ENCODE peak calls at places on chromosomes 12 and 14, in nine cellular contexts. E, T, O, D, H, K, Y, Z and J are unnamed samples.

GRCh38 chr12:5220835-5221234 is 177.2 kb downstream of the KCNA5 start:
- DNase-seq in K (no peak), E (no peak), O (peak; percentile 55), H (no peak), T (no peak), D (no peak), Y (no peak), Z (no peak), J (no peak)

GRCh38 chr12:72010365-72010764 is 71.7 kb downstream of the TPH2 start:
- DNase-seq in Z (no peak), H (no peak), K (no peak), T (no peak), E (no peak), O (no peak), Y (no peak), D (no peak), J (no peak)

GRCh38 chr12:115149685-115150378 is 465.9 kb upstream of the TBX3 start:
- DNase-seq in Z (no peak), K (peak; percentile 77), Y (no peak), D (no peak), T (no peak), O (peak; percentile 58), E (no peak), H (no peak), J (no peak)

GRCh38 chr12:62588916-62589315 is 122.3 kb downstream of the MON2 start:
- DNase-seq in O (no peak), Y (no peak), E (no peak), H (no peak), T (no peak), Z (no peak), D (no peak), K (no peak), J (no peak)

GRCh38 chr12:16187684-16188083 is 89.8 kb downstream of the SLC15A5 start:
- DNase-seq in O (no peak), K (no peak), D (no peak), Z (no peak), Y (no peak), E (no peak), T (no peak), H (no peak), J (no peak)

GRCh38 chr12:65306603-65307501 is 28.4 kb downstream of the MSRB3 start:
- DNase-seq in K (no peak), E (peak; percentile 15), Z (peak; percentile 27), O (peak; percentile 76), T (no peak), Y (peak; percentile 33), H (peak; percentile 23), D (no peak), J (peak; percentile 47)

GRCh38 chr12:3238196-3238595 is 161.0 kb downstream of the TSPAN9 start:
- DNase-seq in T (no peak), E (no peak), Z (no peak), D (no peak), O (no peak), H (no peak), Y (no peak), K (no peak), J (no peak)

GRCh38 chr12:51911788-51912711 is 4.7 kb downstream of the ACVRL1 start:
- DNase-seq in Z (no peak), Y (peak; percentile 69), K (no peak), E (peak; percentile 57), H (no peak), T (no peak), O (no peak), D (peak; percentile 88), J (no peak)

GRCh38 chr14:51431033-51431709 is 191.1 kb downstream of the TMX1 start:
- DNase-seq in K (no peak), D (no peak), Y (no peak), O (no peak), E (no peak), T (no peak), H (no peak), Z (peak; percentile 39), J (no peak)

DNA sequence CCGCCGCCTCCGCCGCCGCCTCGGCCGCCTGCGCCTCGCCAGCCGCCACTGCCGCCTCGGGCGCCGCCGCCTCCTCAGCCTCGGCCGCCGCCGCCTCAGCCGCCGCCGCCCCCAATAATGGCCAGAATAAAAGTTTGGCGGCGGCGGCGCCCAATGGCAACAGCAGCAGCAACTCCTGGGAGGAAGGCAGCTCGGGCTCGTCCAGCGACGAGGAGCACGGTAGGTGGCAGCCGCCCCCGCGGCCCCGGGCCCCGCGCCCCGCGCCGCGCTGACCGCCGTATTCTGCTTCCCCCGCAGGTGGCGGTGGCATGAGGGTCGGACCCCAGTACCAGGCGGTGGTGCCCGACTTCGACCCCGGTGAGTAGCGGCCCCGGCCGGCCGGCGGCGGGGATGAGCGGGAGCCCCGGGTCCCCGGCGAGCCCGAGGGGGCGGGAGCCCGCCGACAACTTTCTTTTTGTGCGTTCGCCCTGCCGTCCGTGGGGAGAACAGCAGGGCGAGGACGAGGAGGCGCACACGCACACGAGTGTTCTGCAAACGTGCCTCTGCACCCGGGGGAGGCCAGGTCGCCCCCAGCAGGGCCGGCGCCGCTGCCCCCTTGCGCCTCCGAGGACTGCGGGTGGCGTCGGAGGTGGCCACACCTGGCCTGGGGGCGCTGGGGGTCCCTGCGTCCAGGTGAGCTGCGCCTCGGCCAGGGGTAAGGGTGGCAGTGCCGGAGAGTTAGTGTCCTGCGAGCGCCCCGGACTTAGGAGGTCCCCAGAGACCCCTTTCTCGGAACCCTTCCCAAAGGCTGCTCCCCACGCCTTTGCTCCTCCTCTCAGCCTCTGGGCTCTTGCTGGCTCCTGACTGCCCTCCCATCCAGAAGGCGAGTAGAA is 756 bp downstream of the RCOR1 start:
- DNase-seq in E (peak; percentile 60), O (peak; percentile 35), T (peak; percentile 68), H (peak; percentile 38), K (no peak), Z (peak; percentile 60), D (peak; percentile 89), Y (peak; percentile 48), J (peak; percentile 67)
- TF ChIP-seq CTCF in E (peak; percentile 50), O (peak; percentile 30), T (peak; percentile 16), H (peak; percentile 59), K (no peak), Z (peak; percentile 48), D (no peak), Y (peak; percentile 24), J (peak; percentile 30)

GRCh38 chr14:23115918-23116317 is 3.1 kb downstream of the CEBPE start:
- DNase-seq in T (no peak), Y (no peak), D (no peak), E (no peak), H (no peak), O (no peak), Z (no peak), K (no peak), J (no peak)

GRCh38 chr14:23115492-23115850 is 3.6 kb downstream of the CEBPE start:
- DNase-seq in T (no peak), K (no peak), H (no peak), Y (no peak), O (no peak), Z (no peak), E (no peak), D (no peak), J (no peak)

GRCh38 chr14:23114120-23114458 is 5.0 kb downstream of the CEBPE start:
- DNase-seq in H (no peak), D (peak; percentile 62), T (no peak), K (no peak), E (no peak), Z (no peak), O (no peak), Y (no peak), J (no peak)

GRCh38 chr14:23113346-23114119 is 5.5 kb downstream of the CEBPE start:
- DNase-seq in K (no peak), Y (no peak), E (no peak), H (no peak), O (no peak), Z (no peak), D (peak; percentile 66), T (no peak), J (peak; percentile 29)

DNA sequence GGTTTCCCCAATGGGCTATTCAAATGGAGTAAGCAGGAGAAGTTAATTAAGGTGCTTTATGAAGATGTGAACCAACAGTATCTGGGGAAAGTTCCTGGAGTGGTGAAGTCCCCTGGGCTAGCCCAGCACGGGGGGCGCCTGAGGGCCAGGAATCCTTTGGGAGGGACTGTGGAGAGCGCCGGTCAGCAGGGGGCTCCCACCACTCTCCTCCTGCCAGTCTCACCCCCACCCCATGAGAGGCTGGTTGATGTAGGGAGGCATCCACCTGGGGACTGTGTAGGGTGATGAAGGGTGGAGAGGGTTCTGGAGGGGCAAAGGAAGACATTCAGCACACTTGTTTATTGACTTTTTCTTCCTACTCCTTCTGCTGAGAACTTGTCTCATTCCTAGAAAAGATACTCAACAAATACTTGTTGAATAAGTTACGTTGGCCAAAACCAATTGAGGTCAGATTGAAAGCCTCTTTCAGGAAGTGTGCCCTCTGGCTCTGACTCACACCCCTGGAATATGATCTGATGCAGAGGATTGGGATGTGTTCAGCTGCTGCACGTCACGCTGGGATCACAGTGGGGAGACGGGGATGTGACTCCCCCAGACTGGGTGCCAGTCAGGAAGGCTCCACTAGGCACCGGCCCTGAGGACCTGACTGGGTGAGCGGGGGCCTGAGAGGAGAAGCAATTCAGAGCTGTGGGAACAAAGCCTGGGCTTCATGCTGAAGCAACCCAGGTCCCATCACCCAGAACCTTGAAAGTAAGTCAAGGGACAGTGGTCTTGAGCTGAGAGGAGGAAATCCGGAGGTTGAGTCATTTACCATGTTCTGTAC is 4.2 kb downstream of the CEBPE start:
- DNase-seq in H (no peak), O (peak; percentile 96), Z (peak; percentile 29), E (peak; percentile 52), K (no peak), Y (no peak), T (no peak), D (peak; percentile 77), J (no peak)
- TF ChIP-seq CTCF in H (no peak), O (no peak), Z (no peak), E (no peak), K (no peak), Y (no peak), T (no peak), D (no peak), J (no peak)

GRCh38 chr12:111442301-111443045 is 36.8 kb downstream of the SH2B3 start:
- DNase-seq in H (no peak), D (peak; percentile 80), K (no peak), Z (no peak), E (no peak), O (no peak), Y (no peak), T (no peak), J (no peak)

GRCh38 chr12:111444314-111444705 is 38.6 kb downstream of the SH2B3 start:
- DNase-seq in T (peak; percentile 56), K (no peak), H (no peak), O (peak; percentile 27), Z (no peak), Y (no peak), D (peak; percentile 10), E (no peak), J (no peak)

GRCh38 chr12:111443586-111443985 is 37.9 kb downstream of the SH2B3 start:
- DNase-seq in T (no peak), O (peak; percentile 78), K (no peak), D (peak; percentile 83), Z (peak; percentile 74), E (no peak), Y (no peak), H (no peak), J (no peak)

GRCh38 chr12:111444706-111445310 is 39.1 kb downstream of the SH2B3 start:
- DNase-seq in Y (peak; percentile 38), E (peak; percentile 67), O (no peak), H (no peak), T (peak; percentile 89), K (peak; percentile 92), D (peak; percentile 92), Z (peak; percentile 80), J (no peak)

GRCh38 chr12:111443086-111443485 is 37.4 kb downstream of the SH2B3 start:
- DNase-seq in Y (no peak), O (no peak), K (no peak), T (no peak), Z (no peak), E (no peak), H (no peak), D (peak; percentile 76), J (no peak)
- TF ChIP-seq CTCF in Y (no peak), O (no peak), K (no peak), T (no peak), Z (no peak), E (no peak), H (no peak), D (no peak), J (no peak)

GRCh38 chr14:100056964-100057817 is 8.0 kb upstream of the EVL start:
- DNase-seq in K (no peak), E (no peak), O (peak; percentile 29), Z (no peak), D (no peak), H (no peak), Y (no peak), T (peak; percentile 69), J (no peak)
- TF ChIP-seq CTCF in K (no peak), E (peak; percentile 14), O (peak; percentile 46), Z (no peak), D (no peak), H (no peak), Y (no peak), T (peak; percentile 62), J (no peak)